ENCODE peak calls at places on chromosomes 13 and 19, in six cellular contexts. J is GM23248, L is neural progenitor cell, V is SK-N-SH, T is GM23338, A is MM.1S. R is an unnamed sample. For H3F3A, the result is how much of the 10 kb centered on the place peaks cover.

GRCh38 chr13:51959773-51960172 is 51.5 kb downstream of the ATP7B start:
- DNase-seq in V (no peak), J (no peak), T (peak), A (peak), L (no peak), R (no peak)

GRCh38 chr19:2787115-2787514 is 1.8 kb downstream of the THOP1 start:
- DNase-seq in T (no peak), J (no peak), A (no peak), L (no peak), V (no peak), R (no peak)

GRCh38 chr19:6271721-6272410 is 7.9 kb downstream of the MLLT1 start:
- DNase-seq in L (peak), T (peak), V (peak), A (no peak), J (peak), R (no peak)

GRCh38 chr19:10583021-10583776 is 3.9 kb downstream of the AP1M2 start:
- DNase-seq in T (peak), A (no peak), L (no peak), V (no peak), J (no peak), R (no peak)

GRCh38 chr19:17491287-17491686 is 20.2 kb upstream of the PGLS start:
- DNase-seq in J (peak), A (no peak), L (no peak), V (peak), T (no peak), R (no peak)

GRCh38 chr13:46100191-46100877 is 4.5 kb downstream of the CPB2 start:
- DNase-seq in A (no peak), J (peak), T (no peak), L (no peak), V (no peak), R (no peak)

GRCh38 chr19:43332058-43332922 is 21.2 kb upstream of the CD177 start:
- DNase-seq in J (no peak), T (peak), V (no peak), L (no peak), A (no peak), R (no peak)

GRCh38 chr19:4967738-4968461 is 1.0 kb upstream of the KDM4B start:
- DNase-seq in J (peak), T (no peak), V (no peak), A (no peak), L (peak), R (no peak)

GRCh38 chr13:98454389-98454881 is 122.5 kb downstream of the STK24 start:
- DNase-seq in A (no peak), L (no peak), V (no peak), J (peak), T (no peak), R (no peak)

GRCh38 chr13:62544928-62545327 is 1129.3 kb upstream of the PCDH20 start:
- DNase-seq in T (peak), J (no peak), L (no peak), V (no peak), A (no peak), R (no peak)

GRCh38 chr13:43180036-43180660 is 156.8 kb downstream of the DNAJC15 start:
- DNase-seq in J (no peak), T (no peak), L (no peak), A (no peak), V (no peak), R (no peak)

GRCh38 chr19:13033244-13033643 is 38.0 kb downstream of the NFIX start:
- DNase-seq in L (no peak), A (no peak), T (no peak), V (no peak), J (peak), R (no peak)

GRCh38 chr19:51094696-51095279 is 12.1 kb upstream of the KLK14 start:
- DNase-seq in L (peak), A (no peak), V (peak), J (peak), T (peak), R (peak)

GRCh38 chr19:34241513-34242337 is 12.6 kb upstream of the GARRE1 start:
- DNase-seq in T (peak), A (no peak), V (no peak), J (no peak), L (peak), R (peak)

DNA sequence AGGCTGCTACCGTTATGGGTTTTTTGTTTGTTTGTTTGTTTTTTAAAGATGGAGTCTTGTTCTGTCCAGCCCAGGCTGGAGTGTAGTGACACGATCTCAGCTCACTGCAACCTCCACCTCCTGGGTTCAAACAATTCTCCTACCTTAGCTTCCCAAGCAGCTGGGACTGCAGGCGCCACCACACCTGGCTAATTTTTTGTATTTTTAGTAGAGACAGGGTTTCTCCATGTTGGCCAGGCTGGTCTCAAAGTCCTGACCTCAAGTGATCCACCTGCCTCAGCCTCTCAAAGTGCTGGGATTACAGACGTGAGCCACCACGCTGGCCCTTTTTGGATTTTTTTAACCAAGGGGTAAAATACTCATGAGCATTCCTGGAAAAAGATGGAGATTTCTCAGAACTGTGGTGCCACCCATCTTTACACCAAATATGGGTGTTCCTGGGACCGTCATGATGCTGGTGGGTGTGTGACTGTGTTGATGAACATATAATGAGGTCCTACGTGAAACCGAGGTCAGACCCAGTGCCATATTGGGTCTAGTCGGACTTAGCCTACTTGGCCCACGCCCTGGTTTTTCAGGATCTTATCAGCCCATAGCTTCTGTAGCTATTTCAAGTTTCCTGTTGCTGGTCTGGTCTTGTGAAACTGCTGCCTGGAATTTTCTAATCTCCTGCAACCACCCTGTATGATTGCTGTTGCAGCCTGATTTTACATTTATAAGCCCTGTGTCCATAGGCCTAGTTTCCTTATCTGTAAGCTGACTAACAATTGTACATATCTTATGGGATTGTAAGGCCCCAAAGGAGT is 6.2 kb downstream of the PPP1R15A start:
- DNase-seq in T (no peak), J (peak), V (no peak), A (no peak), L (no peak), R (no peak)
- H3F3A ChIP-seq in T (under half), J (half or more), V (half or more), A (under half), L (under half), R (half or more)

DNA sequence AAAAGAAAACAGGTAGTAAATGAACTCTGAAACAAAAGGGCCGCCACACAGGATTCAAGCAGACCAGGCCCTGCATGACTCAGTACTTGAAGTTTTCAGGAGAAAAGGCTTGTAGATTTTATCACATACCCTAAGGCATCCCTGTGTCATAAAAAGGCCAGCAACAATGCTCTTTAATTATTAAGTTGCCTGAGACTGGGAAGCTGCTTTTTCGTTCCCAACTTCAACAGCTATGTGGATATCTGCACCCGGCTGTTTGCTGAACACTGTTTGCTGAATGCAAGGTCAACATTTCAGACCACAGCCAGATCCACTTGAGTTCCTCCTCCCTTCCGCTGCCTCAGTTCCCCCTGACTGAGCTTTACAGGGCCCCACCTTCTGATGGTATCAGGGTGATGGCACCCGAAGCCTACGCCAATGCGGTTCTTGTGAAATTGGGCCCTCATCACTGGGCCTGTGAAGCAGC is 6.1 kb upstream of the ECH1 start:
- DNase-seq in T (no peak), L (no peak), J (peak), A (no peak), V (no peak), R (peak)
- H3F3A ChIP-seq in T (half or more), L (half or more), J (half or more), A (under half), V (half or more), R (half or more)

GRCh38 chr19:58551123-58551497 is 3.8 kb downstream of the CHMP2A start:
- DNase-seq in J (no peak), V (no peak), A (no peak), L (no peak), T (no peak), R (no peak)
- H3F3A ChIP-seq in J (under half), V (half or more), A (half or more), L (half or more), T (half or more), R (under half)

GRCh38 chr13:41458187-41458938 is 1.0 kb downstream of the RGCC start:
- DNase-seq in T (peak), V (peak), A (peak), L (peak), J (peak), R (no peak)
- H3F3A ChIP-seq in T (under half), V (under half), A (under half), L (under half), J (under half), R (under half)

GRCh38 chr19:1610579-1610978 is 5.3 kb upstream of the UQCR11 start:
- DNase-seq in V (no peak), L (no peak), A (no peak), T (no peak), J (no peak), R (no peak)
- H3F3A ChIP-seq in V (under half), L (half or more), A (half or more), T (under half), J (under half), R (under half)

GRCh38 chr19:19154768-19155494 is 15.1 kb downstream of the MEF2B start:
- DNase-seq in V (no peak), T (no peak), L (no peak), J (no peak), A (no peak), R (no peak)
- H3F3A ChIP-seq in V (under half), T (under half), L (under half), J (under half), A (under half), R (under half)

GRCh38 chr13:85040176-85040660 is 759.0 kb downstream of the SLITRK6 start:
- DNase-seq in L (no peak), A (no peak), T (no peak), V (peak), J (no peak), R (no peak)
- H3F3A ChIP-seq in L (under half), A (under half), T (under half), V (under half), J (under half), R (under half)